ENCODE peak calls at places on chromosomes 2 and 18, in nine cellular contexts. One of them, this sample, is unnamed.

GRCh38 chr2:11342561-11343343 is 1.7 kb downstream of the ROCK2 start:
- DNase-seq in left colon: no peak
- DNase-seq in right lobe of liver: no peak
- DNase-seq in H9: no peak
- DNase-seq in stimulated activated CD4-positive, alpha-beta T cell treated with anti-CD3 and anti-CD28 coated beads, Interleukin-2, amount 100 ng/mL, for 48 hours: no peak
- DNase-seq in myocyte: peak
- DNase-seq in H1: no peak
- DNase-seq in stimulated activated CD8-positive, alpha-beta memory T cell treated with anti-CD3 and anti-CD28 coated beads, Interleukin-7, amount 100 ng/mL, for 1 hour: no peak
- DNase-seq in bronchial epithelial cell: peak
- DNase-seq in this sample: no peak

GRCh38 chr2:33015421-33016142 is 68.8 kb downstream of the LTBP1 start:
- DNase-seq in H9: no peak
- DNase-seq in bronchial epithelial cell: peak
- DNase-seq in myocyte: peak
- DNase-seq in H1: no peak
- DNase-seq in stimulated activated CD4-positive, alpha-beta T cell treated with anti-CD3 and anti-CD28 coated beads, Interleukin-2, amount 100 ng/mL, for 48 hours: no peak
- DNase-seq in right lobe of liver: no peak
- DNase-seq in stimulated activated CD8-positive, alpha-beta memory T cell treated with anti-CD3 and anti-CD28 coated beads, Interleukin-7, amount 100 ng/mL, for 1 hour: no peak
- DNase-seq in left colon: peak
- DNase-seq in this sample: no peak

GRCh38 chr2:201419057-201419635 is 32.1 kb downstream of the TRAK2 start:
- DNase-seq in stimulated activated CD8-positive, alpha-beta memory T cell treated with anti-CD3 and anti-CD28 coated beads, Interleukin-7, amount 100 ng/mL, for 1 hour: no peak
- DNase-seq in H1: no peak
- DNase-seq in right lobe of liver: no peak
- DNase-seq in left colon: peak
- DNase-seq in stimulated activated CD4-positive, alpha-beta T cell treated with anti-CD3 and anti-CD28 coated beads, Interleukin-2, amount 100 ng/mL, for 48 hours: no peak
- DNase-seq in myocyte: no peak
- DNase-seq in H9: no peak
- DNase-seq in bronchial epithelial cell: peak
- DNase-seq in this sample: no peak

GRCh38 chr2:55703350-55703749 is 9.7 kb upstream of the PNPT1 start:
- DNase-seq in right lobe of liver: no peak
- DNase-seq in H9: no peak
- DNase-seq in bronchial epithelial cell: no peak
- DNase-seq in stimulated activated CD4-positive, alpha-beta T cell treated with anti-CD3 and anti-CD28 coated beads, Interleukin-2, amount 100 ng/mL, for 48 hours: no peak
- DNase-seq in stimulated activated CD8-positive, alpha-beta memory T cell treated with anti-CD3 and anti-CD28 coated beads, Interleukin-7, amount 100 ng/mL, for 1 hour: no peak
- DNase-seq in left colon: no peak
- DNase-seq in myocyte: no peak
- DNase-seq in H1: no peak
- DNase-seq in this sample: no peak

GRCh38 chr18:22841840-22842239 is 91.3 kb upstream of the RBBP8 start:
- DNase-seq in stimulated activated CD4-positive, alpha-beta T cell treated with anti-CD3 and anti-CD28 coated beads, Interleukin-2, amount 100 ng/mL, for 48 hours: no peak
- DNase-seq in stimulated activated CD8-positive, alpha-beta memory T cell treated with anti-CD3 and anti-CD28 coated beads, Interleukin-7, amount 100 ng/mL, for 1 hour: no peak
- DNase-seq in H1: no peak
- DNase-seq in myocyte: no peak
- DNase-seq in left colon: no peak
- DNase-seq in bronchial epithelial cell: peak
- DNase-seq in right lobe of liver: no peak
- DNase-seq in H9: no peak
- DNase-seq in this sample: no peak

GRCh38 chr2:206277503-206277902 is 3.0 kb downstream of the ZDBF2 start:
- DNase-seq in myocyte: no peak
- DNase-seq in H9: no peak
- DNase-seq in stimulated activated CD4-positive, alpha-beta T cell treated with anti-CD3 and anti-CD28 coated beads, Interleukin-2, amount 100 ng/mL, for 48 hours: no peak
- DNase-seq in stimulated activated CD8-positive, alpha-beta memory T cell treated with anti-CD3 and anti-CD28 coated beads, Interleukin-7, amount 100 ng/mL, for 1 hour: no peak
- DNase-seq in H1: no peak
- DNase-seq in bronchial epithelial cell: no peak
- DNase-seq in left colon: no peak
- DNase-seq in right lobe of liver: no peak
- DNase-seq in this sample: no peak

GRCh38 chr18:70280007-70280925 is 8.6 kb upstream of the SOCS6 start:
- DNase-seq in H1: no peak
- DNase-seq in H9: no peak
- DNase-seq in left colon: no peak
- DNase-seq in myocyte: no peak
- DNase-seq in bronchial epithelial cell: peak
- DNase-seq in stimulated activated CD4-positive, alpha-beta T cell treated with anti-CD3 and anti-CD28 coated beads, Interleukin-2, amount 100 ng/mL, for 48 hours: no peak
- DNase-seq in right lobe of liver: no peak
- DNase-seq in stimulated activated CD8-positive, alpha-beta memory T cell treated with anti-CD3 and anti-CD28 coated beads, Interleukin-7, amount 100 ng/mL, for 1 hour: no peak
- DNase-seq in this sample: no peak

GRCh38 chr2:85953476-85953875 is 64.7 kb upstream of the ST3GAL5 start:
- DNase-seq in H1: no peak
- DNase-seq in H9: no peak
- DNase-seq in right lobe of liver: no peak
- DNase-seq in stimulated activated CD4-positive, alpha-beta T cell treated with anti-CD3 and anti-CD28 coated beads, Interleukin-2, amount 100 ng/mL, for 48 hours: no peak
- DNase-seq in left colon: no peak
- DNase-seq in myocyte: no peak
- DNase-seq in stimulated activated CD8-positive, alpha-beta memory T cell treated with anti-CD3 and anti-CD28 coated beads, Interleukin-7, amount 100 ng/mL, for 1 hour: no peak
- DNase-seq in bronchial epithelial cell: peak
- DNase-seq in this sample: no peak

GRCh38 chr2:179612108-179612507 is 249.3 kb downstream of the ZNF385B start:
- DNase-seq in stimulated activated CD4-positive, alpha-beta T cell treated with anti-CD3 and anti-CD28 coated beads, Interleukin-2, amount 100 ng/mL, for 48 hours: no peak
- DNase-seq in bronchial epithelial cell: no peak
- DNase-seq in right lobe of liver: no peak
- DNase-seq in left colon: no peak
- DNase-seq in myocyte: peak
- DNase-seq in H1: no peak
- DNase-seq in H9: no peak
- DNase-seq in stimulated activated CD8-positive, alpha-beta memory T cell treated with anti-CD3 and anti-CD28 coated beads, Interleukin-7, amount 100 ng/mL, for 1 hour: no peak
- DNase-seq in this sample: no peak

GRCh38 chr2:154140249-154141025 is 268.7 kb downstream of the GALNT13 start:
- DNase-seq in right lobe of liver: no peak
- DNase-seq in left colon: no peak
- DNase-seq in stimulated activated CD4-positive, alpha-beta T cell treated with anti-CD3 and anti-CD28 coated beads, Interleukin-2, amount 100 ng/mL, for 48 hours: no peak
- DNase-seq in H9: no peak
- DNase-seq in stimulated activated CD8-positive, alpha-beta memory T cell treated with anti-CD3 and anti-CD28 coated beads, Interleukin-7, amount 100 ng/mL, for 1 hour: no peak
- DNase-seq in bronchial epithelial cell: no peak
- DNase-seq in myocyte: no peak
- DNase-seq in H1: no peak
- DNase-seq in this sample: no peak

GRCh38 chr2:37414470-37414949 is 70.1 kb downstream of the QPCT start:
- DNase-seq in stimulated activated CD4-positive, alpha-beta T cell treated with anti-CD3 and anti-CD28 coated beads, Interleukin-2, amount 100 ng/mL, for 48 hours: no peak
- DNase-seq in myocyte: peak
- DNase-seq in H1: no peak
- DNase-seq in stimulated activated CD8-positive, alpha-beta memory T cell treated with anti-CD3 and anti-CD28 coated beads, Interleukin-7, amount 100 ng/mL, for 1 hour: no peak
- DNase-seq in right lobe of liver: no peak
- DNase-seq in left colon: peak
- DNase-seq in bronchial epithelial cell: peak
- DNase-seq in H9: no peak
- DNase-seq in this sample: no peak

GRCh38 chr2:238567067-238567855 is 140.5 kb downstream of the ASB1 start:
- DNase-seq in myocyte: no peak
- DNase-seq in stimulated activated CD8-positive, alpha-beta memory T cell treated with anti-CD3 and anti-CD28 coated beads, Interleukin-7, amount 100 ng/mL, for 1 hour: no peak
- DNase-seq in H1: no peak
- DNase-seq in bronchial epithelial cell: no peak
- DNase-seq in H9: no peak
- DNase-seq in stimulated activated CD4-positive, alpha-beta T cell treated with anti-CD3 and anti-CD28 coated beads, Interleukin-2, amount 100 ng/mL, for 48 hours: no peak
- DNase-seq in left colon: peak
- DNase-seq in right lobe of liver: no peak
- DNase-seq in this sample: no peak

GRCh38 chr2:42962521-42962953 is 170.2 kb upstream of the HAAO start:
- DNase-seq in bronchial epithelial cell: no peak
- DNase-seq in H1: no peak
- DNase-seq in myocyte: no peak
- DNase-seq in left colon: no peak
- DNase-seq in H9: no peak
- DNase-seq in right lobe of liver: no peak
- DNase-seq in stimulated activated CD8-positive, alpha-beta memory T cell treated with anti-CD3 and anti-CD28 coated beads, Interleukin-7, amount 100 ng/mL, for 1 hour: no peak
- DNase-seq in stimulated activated CD4-positive, alpha-beta T cell treated with anti-CD3 and anti-CD28 coated beads, Interleukin-2, amount 100 ng/mL, for 48 hours: no peak
- DNase-seq in this sample: no peak

GRCh38 chr2:63738019-63738418 is 103.7 kb upstream of the UGP2 start:
- DNase-seq in myocyte: no peak
- DNase-seq in stimulated activated CD4-positive, alpha-beta T cell treated with anti-CD3 and anti-CD28 coated beads, Interleukin-2, amount 100 ng/mL, for 48 hours: no peak
- DNase-seq in right lobe of liver: no peak
- DNase-seq in left colon: no peak
- DNase-seq in stimulated activated CD8-positive, alpha-beta memory T cell treated with anti-CD3 and anti-CD28 coated beads, Interleukin-7, amount 100 ng/mL, for 1 hour: no peak
- DNase-seq in bronchial epithelial cell: peak
- DNase-seq in H9: no peak
- DNase-seq in H1: no peak
- DNase-seq in this sample: no peak

GRCh38 chr2:48112911-48113687 is 206.8 kb upstream of the FBXO11 start:
- DNase-seq in myocyte: no peak
- DNase-seq in right lobe of liver: no peak
- DNase-seq in bronchial epithelial cell: peak
- DNase-seq in stimulated activated CD8-positive, alpha-beta memory T cell treated with anti-CD3 and anti-CD28 coated beads, Interleukin-7, amount 100 ng/mL, for 1 hour: no peak
- DNase-seq in stimulated activated CD4-positive, alpha-beta T cell treated with anti-CD3 and anti-CD28 coated beads, Interleukin-2, amount 100 ng/mL, for 48 hours: no peak
- DNase-seq in left colon: no peak
- DNase-seq in H9: no peak
- DNase-seq in H1: no peak
- DNase-seq in this sample: no peak

GRCh38 chr2:218895326-218895725 is 14.7 kb downstream of the WNT10A start:
- DNase-seq in stimulated activated CD4-positive, alpha-beta T cell treated with anti-CD3 and anti-CD28 coated beads, Interleukin-2, amount 100 ng/mL, for 48 hours: no peak
- DNase-seq in myocyte: no peak
- DNase-seq in H9: no peak
- DNase-seq in right lobe of liver: no peak
- DNase-seq in H1: no peak
- DNase-seq in stimulated activated CD8-positive, alpha-beta memory T cell treated with anti-CD3 and anti-CD28 coated beads, Interleukin-7, amount 100 ng/mL, for 1 hour: no peak
- DNase-seq in bronchial epithelial cell: peak
- DNase-seq in left colon: peak
- DNase-seq in this sample: no peak

GRCh38 chr2:16537347-16537746 is 128.3 kb downstream of the CYRIA start:
- DNase-seq in stimulated activated CD8-positive, alpha-beta memory T cell treated with anti-CD3 and anti-CD28 coated beads, Interleukin-7, amount 100 ng/mL, for 1 hour: no peak
- DNase-seq in H9: no peak
- DNase-seq in H1: no peak
- DNase-seq in myocyte: no peak
- DNase-seq in right lobe of liver: no peak
- DNase-seq in left colon: no peak
- DNase-seq in bronchial epithelial cell: peak
- DNase-seq in stimulated activated CD4-positive, alpha-beta T cell treated with anti-CD3 and anti-CD28 coated beads, Interleukin-2, amount 100 ng/mL, for 48 hours: no peak
- DNase-seq in this sample: no peak

GRCh38 chr2:130873700-130874346 is 37.1 kb downstream of the ARHGEF4 start:
- DNase-seq in H9: peak
- DNase-seq in stimulated activated CD8-positive, alpha-beta memory T cell treated with anti-CD3 and anti-CD28 coated beads, Interleukin-7, amount 100 ng/mL, for 1 hour: peak
- DNase-seq in bronchial epithelial cell: peak
- DNase-seq in left colon: peak
- DNase-seq in stimulated activated CD4-positive, alpha-beta T cell treated with anti-CD3 and anti-CD28 coated beads, Interleukin-2, amount 100 ng/mL, for 48 hours: peak
- DNase-seq in myocyte: peak
- DNase-seq in H1: peak
- DNase-seq in right lobe of liver: peak
- DNase-seq in this sample: peak

GRCh38 chr18:57819671-57820460 is 16.8 kb upstream of the ATP8B1 start:
- DNase-seq in myocyte: peak
- DNase-seq in right lobe of liver: peak
- DNase-seq in H1: no peak
- DNase-seq in stimulated activated CD4-positive, alpha-beta T cell treated with anti-CD3 and anti-CD28 coated beads, Interleukin-2, amount 100 ng/mL, for 48 hours: no peak
- DNase-seq in left colon: peak
- DNase-seq in bronchial epithelial cell: peak
- DNase-seq in stimulated activated CD8-positive, alpha-beta memory T cell treated with anti-CD3 and anti-CD28 coated beads, Interleukin-7, amount 100 ng/mL, for 1 hour: no peak
- DNase-seq in H9: no peak
- DNase-seq in this sample: peak

This sample was measured in right atrium auricular region.